ENCODE peak calls at places on chromosomes 7 and 10, in four cellular contexts. F, T, Z and W are unnamed samples. For H3K9me3, the result is how much of the 10 kb centered on the place peaks cover.

GRCh38 chr7:12314199-12314598 is 89.5 kb downstream of the VWDE start:
- DNase-seq in F (no peak), T (no peak), Z (no peak), W (no peak)

GRCh38 chr7:128304212-128304611 is 39.5 kb downstream of the RBM28 start:
- DNase-seq in F (no peak), T (no peak), Z (no peak), W (no peak)

GRCh38 chr7:12674861-12675260 is 12.6 kb upstream of the ARL4A start:
- DNase-seq in F (no peak), T (no peak), Z (peak), W (peak)

GRCh38 chr10:74113546-74113945 is 37.1 kb downstream of the AP3M1 start:
- DNase-seq in F (no peak), T (no peak), Z (no peak), W (no peak)

GRCh38 chr10:43598447-43598846 is 7.8 kb upstream of the ZNF485 start:
- DNase-seq in F (no peak), T (peak), Z (no peak), W (peak)

GRCh38 chr7:79461660-79462059 is 8.2 kb upstream of the MAGI2 start:
- DNase-seq in F (no peak), T (no peak), Z (no peak), W (peak)

GRCh38 chr7:27164381-27165088 is 802 bp downstream of the HOXA9 start:
- DNase-seq in F (no peak), T (peak), Z (no peak), W (no peak)

GRCh38 chr7:92987095-92987494 is 130.7 kb downstream of the SAMD9 start:
- DNase-seq in F (no peak), T (no peak), Z (no peak), W (no peak)

GRCh38 chr7:70044064-70044463 is 445.8 kb downstream of the AUTS2 start:
- DNase-seq in F (peak), T (no peak), Z (no peak), W (peak)

GRCh38 chr10:91907914-91908357 is 1.4 kb downstream of the FGFBP3 start:
- DNase-seq in F (peak), T (no peak), Z (no peak), W (peak)

GRCh38 chr10:96606946-96607345 is 20.1 kb upstream of the TM9SF3 start:
- DNase-seq in F (no peak), T (no peak), Z (no peak), W (no peak)

GRCh38 chr7:55308186-55308929 is 56.8 kb upstream of the LANCL2 start:
- DNase-seq in F (peak), T (no peak), Z (no peak), W (peak)

GRCh38 chr7:118918556-118918955 is 694.1 kb downstream of the ANKRD7 start:
- DNase-seq in F (peak), T (no peak), Z (no peak), W (peak)

GRCh38 chr10:14592566-14592965 is 182.1 kb downstream of the FAM107B start:
- DNase-seq in F (no peak), T (no peak), Z (no peak), W (no peak)

GRCh38 chr7:74292757-74293576 is 3.8 kb downstream of the CLIP2 start:
- DNase-seq in F (no peak), T (no peak), Z (no peak), W (peak)

GRCh38 chr7:134842901-134843300 is 63.5 kb downstream of the CALD1 start:
- DNase-seq in F (no peak), T (no peak), Z (no peak), W (no peak)

GRCh38 chr10:34333513-34333912 is 481.6 kb downstream of the PARD3 start:
- DNase-seq in F (no peak), T (no peak), Z (no peak), W (no peak)

GRCh38 chr10:6025683-6026225 is 36.4 kb downstream of the IL2RA start:
- DNase-seq in F (no peak), T (no peak), Z (no peak), W (no peak)

GRCh38 chr10:32199724-32200394 is 143.6 kb upstream of the KIF5B start:
- DNase-seq in F (no peak), T (no peak), Z (no peak), W (no peak)

GRCh38 chr7:151028131-151028947 is at the start of gene ABCB8:
- DNase-seq in F (peak), T (peak), Z (peak), W (peak)

GRCh38 chr7:138618933-138619332 is 82.2 kb downstream of the SVOPL start:
- DNase-seq in F (no peak), T (no peak), Z (no peak), W (no peak)

GRCh38 chr10:26689394-26689793 is 8.1 kb upstream of the PDSS1 start:
- DNase-seq in F (no peak), T (no peak), Z (no peak), W (no peak)

GRCh38 chr10:88385601-88386203 is 197.4 kb downstream of the RNLS start:
- DNase-seq in F (no peak), T (no peak), Z (peak), W (peak)

GRCh38 chr7:96303105-96303685 is 18.7 kb downstream of the SLC25A13 start:
- DNase-seq in F (no peak), T (no peak), Z (no peak), W (peak)

GRCh38 chr7:42745357-42746022 is 166.4 kb downstream of the C7orf25 start:
- DNase-seq in F (peak), T (peak), Z (no peak), W (peak)

GRCh38 chr7:106460792-106461254 is 176.0 kb upstream of the NAMPT start:
- DNase-seq in F (no peak), T (no peak), Z (no peak), W (peak)

GRCh38 chr7:106456339-106456738 is 171.6 kb upstream of the NAMPT start:
- DNase-seq in F (no peak), T (no peak), Z (no peak), W (no peak)

GRCh38 chr7:106457678-106458077 is 172.9 kb upstream of the NAMPT start:
- DNase-seq in F (no peak), T (no peak), Z (no peak), W (no peak)

GRCh38 chr7:106462365-106462859 is 177.6 kb upstream of the NAMPT start:
- DNase-seq in F (peak), T (no peak), Z (no peak), W (peak)

DNA sequence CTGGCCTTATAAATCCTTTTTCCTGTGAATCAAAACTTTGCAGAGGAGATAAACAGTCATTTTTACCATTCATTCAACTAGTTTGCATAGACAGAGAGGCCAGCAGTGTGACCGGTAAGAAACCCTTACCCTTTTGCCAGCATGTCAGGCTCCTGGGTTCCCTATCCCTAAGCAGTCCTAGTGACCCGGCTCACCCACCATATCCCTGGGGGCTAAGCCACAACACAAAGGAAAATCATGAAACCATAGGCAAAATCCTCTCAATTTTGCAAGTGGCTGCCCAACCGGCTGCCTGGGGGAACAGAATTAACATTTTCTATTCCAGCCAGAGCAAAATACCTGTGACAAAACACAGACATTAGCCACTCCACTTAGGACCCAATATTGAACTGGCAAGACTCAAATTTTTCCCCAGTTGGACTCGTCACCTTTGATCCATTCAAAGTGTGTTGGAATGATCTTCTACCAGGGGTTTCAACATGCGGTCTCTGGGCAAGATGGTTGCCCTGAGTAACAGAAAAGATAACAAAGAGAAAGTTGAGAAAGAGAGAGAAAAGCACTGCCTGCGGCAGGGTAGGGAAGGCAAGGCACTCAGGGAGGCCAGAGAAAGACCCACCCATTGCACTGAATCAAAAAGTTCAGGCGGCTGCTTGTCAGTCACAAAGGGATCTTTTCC is 174.8 kb upstream of the NAMPT start:
- DNase-seq in F (no peak), T (no peak), Z (no peak), W (no peak)
- H3K9me3 ChIP-seq in F (under half), T (under half), Z (under half), W (under half)

GRCh38 chr7:14745076-14745475 is 157.5 kb downstream of the DGKB start:
- DNase-seq in F (no peak), T (no peak), Z (no peak), W (no peak)
- H3K9me3 ChIP-seq in F (under half), T (half or more), Z (under half), W (under half)

GRCh38 chr7:158246960-158247673 is 340.5 kb downstream of the PTPRN2 start:
- DNase-seq in F (no peak), T (no peak), Z (no peak), W (no peak)
- H3K9me3 ChIP-seq in F (under half), T (under half), Z (under half), W (under half)

GRCh38 chr7:157475095-157475494 is 138.3 kb downstream of the DNAJB6 start:
- DNase-seq in F (no peak), T (no peak), Z (no peak), W (no peak)

GRCh38 chr7:157473051-157473569 is 136.3 kb downstream of the DNAJB6 start:
- DNase-seq in F (no peak), T (no peak), Z (no peak), W (no peak)

GRCh38 chr7:157475601-157476000 is 138.8 kb downstream of the DNAJB6 start:
- DNase-seq in F (no peak), T (no peak), Z (no peak), W (no peak)

GRCh38 chr7:157476201-157476600 is 139.4 kb downstream of the DNAJB6 start:
- DNase-seq in F (no peak), T (no peak), Z (peak), W (no peak)

DNA sequence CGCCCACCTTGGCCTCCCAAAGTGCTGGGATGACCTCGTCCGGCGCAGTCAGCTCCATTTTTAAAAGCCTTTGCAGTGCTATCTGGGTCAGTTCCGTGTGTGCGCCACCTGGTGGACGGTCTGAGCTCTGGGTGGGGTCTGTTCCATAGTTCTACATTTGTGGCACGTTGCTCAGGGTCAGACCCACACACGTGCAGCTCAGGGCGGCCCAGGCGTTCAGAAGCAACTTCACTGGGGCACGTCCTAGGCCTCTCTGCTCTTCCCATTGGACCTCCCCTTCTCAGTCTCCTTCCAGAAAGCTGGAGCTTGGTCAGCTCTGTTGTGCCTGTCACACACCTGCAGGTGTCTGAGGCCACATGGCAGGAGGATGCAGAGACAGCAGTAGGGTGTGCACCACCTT is 137.9 kb downstream of the DNAJB6 start:
- DNase-seq in F (no peak), T (no peak), Z (peak), W (no peak)
- H3K9me3 ChIP-seq in F (under half), T (under half), Z (under half), W (under half)

GRCh38 chr7:46468753-46469356 is 547.8 kb upstream of the IGFBP3 start:
- DNase-seq in F (peak), T (no peak), Z (no peak), W (peak)
- H3K9me3 ChIP-seq in F (under half), T (half or more), Z (under half), W (under half)

GRCh38 chr10:35400600-35401268 is 64.4 kb downstream of the CCNY start:
- DNase-seq in F (no peak), T (no peak), Z (no peak), W (no peak)
- H3K9me3 ChIP-seq in F (under half), T (under half), Z (under half), W (under half)

GRCh38 chr10:45315508-45315907 is at the start of gene OR13A1:
- DNase-seq in F (no peak), T (no peak), Z (no peak), W (no peak)
- H3K9me3 ChIP-seq in F (under half), T (half or more), Z (under half), W (under half)

GRCh38 chr7:64654796-64655548 is 11.0 kb upstream of the ZNF107 start:
- DNase-seq in F (no peak), T (no peak), Z (no peak), W (no peak)
- H3K9me3 ChIP-seq in F (under half), T (under half), Z (under half), W (under half)